ENCODE peak calls at places on chromosomes 11 and 22, in four cellular contexts. T, Z, A and N are unnamed samples.

GRCh38 chr11:60947666-60948065 is 4.3 kb downstream of the SLC15A3 start:
- DNase-seq in Z (no peak), T (no peak), A (no peak), N (no peak)

GRCh38 chr11:126893796-126894195 is 106.8 kb downstream of the KIRREL3 start:
- DNase-seq in Z (no peak), A (no peak), T (no peak), N (no peak)

GRCh38 chr11:17550455-17551346 is 3.6 kb downstream of the OTOG start:
- DNase-seq in T (no peak), A (no peak), Z (no peak), N (no peak)

GRCh38 chr11:114448749-114449484 is 9.7 kb downstream of the REXO2 start:
- DNase-seq in A (no peak), Z (no peak), T (no peak), N (no peak)

GRCh38 chr11:33449798-33450197 is 192.6 kb downstream of the HIPK3 start:
- DNase-seq in Z (no peak), T (no peak), A (no peak), N (no peak)

GRCh38 chr11:70699294-70700221 is 301.2 kb downstream of the CTTN start:
- DNase-seq in T (no peak), Z (no peak), A (peak), N (no peak)

GRCh38 chr22:38638216-38638615 is 18.0 kb downstream of the FAM227A start:
- DNase-seq in Z (no peak), A (no peak), T (no peak), N (no peak)

GRCh38 chr11:4181780-4182721 is 87.5 kb downstream of the RRM1 start:
- DNase-seq in T (no peak), A (peak), Z (peak), N (no peak)

GRCh38 chr11:125887373-125888324 is at the start of gene HYLS1:
- DNase-seq in Z (peak), A (peak), T (peak), N (peak)

GRCh38 chr22:49086606-49087157 is 741.0 kb downstream of the BRD1 start:
- DNase-seq in T (peak), A (no peak), Z (no peak), N (no peak)

GRCh38 chr11:37100008-37100407 is 502.0 kb upstream of the RAG2 start:
- DNase-seq in Z (no peak), A (no peak), T (no peak), N (no peak)

GRCh38 chr22:23072911-23073491 is 2.7 kb downstream of the GNAZ start:
- DNase-seq in A (no peak), Z (no peak), T (peak), N (no peak)

GRCh38 chr22:44884968-44885805 is 124.6 kb downstream of the PHF21B start:
- DNase-seq in A (no peak), T (peak), Z (peak), N (no peak)

GRCh38 chr22:33909075-33909458 is 11.2 kb downstream of the LARGE1 start:
- DNase-seq in A (no peak), Z (no peak), T (no peak), N (no peak)

GRCh38 chr22:17143101-17143500 is 16.0 kb downstream of the HDHD5 start:
- DNase-seq in A (no peak), T (peak), Z (no peak), N (no peak)

GRCh38 chr11:47172740-47173139 is 3.9 kb downstream of the ARFGAP2 start:
- DNase-seq in A (no peak), T (no peak), Z (no peak), N (no peak)

GRCh38 chr11:125890447-125891100 is 3.1 kb downstream of the HYLS1 start:
- DNase-seq in Z (no peak), A (no peak), T (no peak), N (no peak)

GRCh38 chr11:96155627-96156378 is 187.2 kb downstream of the MAML2 start:
- DNase-seq in Z (peak), T (peak), A (no peak), N (peak)

DNA sequence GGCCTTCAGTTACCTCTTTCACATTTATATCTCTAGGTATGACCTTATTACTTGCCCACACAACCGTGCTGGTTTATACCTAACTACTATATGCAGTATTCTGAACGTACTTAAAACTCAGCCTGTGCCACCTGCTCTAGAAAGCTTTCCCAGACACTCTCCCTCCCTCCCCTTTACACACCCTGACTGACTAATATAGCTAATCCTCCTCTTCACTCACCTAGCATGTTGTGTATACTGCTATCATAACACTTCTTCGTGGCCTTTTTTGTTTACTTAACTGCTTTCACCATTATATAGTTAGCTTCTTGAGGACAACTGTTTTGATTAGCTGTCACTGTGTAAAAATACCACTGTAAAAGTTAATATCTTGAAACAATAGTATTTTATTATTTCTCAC is 23.5 kb downstream of the RNF214 start:
- DNase-seq in Z (no peak), A (no peak), T (no peak), N (no peak)
- TF ChIP-seq CTCF in Z (no peak), A (no peak), T (no peak), N (no peak)

DNA sequence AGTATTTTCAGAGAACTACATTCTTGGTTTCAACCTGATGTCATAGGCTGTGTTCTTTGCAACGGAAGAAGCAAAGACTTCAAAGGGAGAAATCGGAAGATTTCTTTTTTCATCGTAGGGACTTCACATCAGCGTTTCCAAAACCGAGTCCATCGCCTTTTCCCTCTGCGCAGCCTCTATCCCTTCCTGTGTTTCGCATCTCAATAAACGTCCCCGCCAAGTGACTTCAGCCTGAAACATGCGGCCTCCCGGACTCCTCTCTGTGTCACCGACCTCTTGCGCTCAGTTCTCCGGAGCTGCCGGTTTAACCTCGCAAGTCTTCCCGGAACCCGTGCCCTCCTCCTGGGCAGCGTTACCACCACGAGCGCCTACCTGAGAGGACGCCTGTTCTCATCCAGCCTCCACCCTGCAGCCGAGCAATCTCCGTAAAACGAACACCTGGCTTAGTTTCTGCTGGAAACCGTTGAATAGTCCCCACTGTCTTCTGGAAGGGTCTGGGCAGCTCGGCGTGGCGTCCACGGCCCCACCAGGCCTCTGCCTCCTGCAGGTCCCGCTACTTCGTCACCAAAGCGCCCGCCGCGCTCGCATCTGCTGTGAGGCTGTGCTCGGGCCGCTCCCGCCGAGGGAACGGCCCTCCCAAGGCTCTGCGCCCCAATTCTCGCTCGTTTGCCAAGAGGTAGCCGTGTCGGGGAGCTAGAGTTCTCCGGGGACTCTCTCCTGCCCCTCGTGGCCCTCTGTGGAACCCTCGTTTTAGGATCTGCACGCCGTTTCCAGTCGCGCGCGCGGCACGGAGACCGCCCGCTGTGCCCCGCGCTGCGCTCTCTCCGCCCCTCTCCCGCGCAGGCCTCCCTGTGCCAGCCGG is at the start of gene GLB1L3:
- DNase-seq in A (peak), T (peak), Z (no peak), N (peak)
- TF ChIP-seq CTCF in A (peak), T (no peak), Z (peak), N (no peak)

DNA sequence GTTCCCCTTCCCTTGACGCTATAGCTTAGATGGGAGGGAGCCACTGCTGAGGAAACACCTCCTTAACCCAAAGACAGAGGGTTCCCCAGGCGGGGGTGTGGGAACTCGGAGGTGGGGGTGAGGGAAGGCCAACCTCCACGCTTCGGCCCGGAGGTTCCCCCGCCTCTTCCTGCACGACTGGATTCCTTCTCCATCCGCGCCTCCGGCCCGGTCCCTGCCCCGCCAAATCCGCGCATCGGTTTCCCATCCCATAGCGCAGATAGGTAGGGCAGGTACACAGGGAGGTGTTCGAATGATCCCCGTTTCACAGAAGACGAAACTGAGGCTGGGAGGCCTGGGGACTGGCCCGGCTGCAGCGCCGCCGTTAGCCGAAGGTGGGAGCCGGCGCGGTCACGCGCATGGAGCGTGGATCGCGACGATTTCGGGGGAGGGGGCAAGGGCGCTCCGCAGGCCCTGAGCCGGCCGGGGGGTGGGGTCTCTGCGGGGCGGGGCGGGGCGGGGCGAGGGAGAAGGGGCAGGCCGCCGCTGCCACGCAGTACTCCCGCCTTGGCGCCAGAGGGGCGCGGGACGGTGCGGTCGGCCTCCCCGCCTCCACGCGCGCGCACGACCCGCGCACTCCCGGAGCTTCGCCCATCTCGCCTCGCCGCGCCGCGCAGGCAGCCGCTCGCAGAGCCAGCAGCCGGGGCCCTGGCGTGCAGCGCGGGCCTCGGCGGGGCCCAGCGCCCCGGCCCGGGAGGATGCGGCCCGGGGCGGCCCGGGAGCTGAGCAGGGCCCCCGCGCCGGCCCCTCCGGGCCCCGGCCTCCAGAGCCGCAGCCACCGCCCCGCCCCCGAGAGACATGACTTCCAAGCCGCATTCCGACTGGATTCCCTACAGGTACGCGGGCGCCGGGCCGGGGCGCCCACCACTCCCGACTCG is at the start of gene TUB:
- DNase-seq in T (no peak), A (peak), Z (peak), N (no peak)
- TF ChIP-seq CTCF in T (no peak), A (no peak), Z (no peak), N (no peak)

DNA sequence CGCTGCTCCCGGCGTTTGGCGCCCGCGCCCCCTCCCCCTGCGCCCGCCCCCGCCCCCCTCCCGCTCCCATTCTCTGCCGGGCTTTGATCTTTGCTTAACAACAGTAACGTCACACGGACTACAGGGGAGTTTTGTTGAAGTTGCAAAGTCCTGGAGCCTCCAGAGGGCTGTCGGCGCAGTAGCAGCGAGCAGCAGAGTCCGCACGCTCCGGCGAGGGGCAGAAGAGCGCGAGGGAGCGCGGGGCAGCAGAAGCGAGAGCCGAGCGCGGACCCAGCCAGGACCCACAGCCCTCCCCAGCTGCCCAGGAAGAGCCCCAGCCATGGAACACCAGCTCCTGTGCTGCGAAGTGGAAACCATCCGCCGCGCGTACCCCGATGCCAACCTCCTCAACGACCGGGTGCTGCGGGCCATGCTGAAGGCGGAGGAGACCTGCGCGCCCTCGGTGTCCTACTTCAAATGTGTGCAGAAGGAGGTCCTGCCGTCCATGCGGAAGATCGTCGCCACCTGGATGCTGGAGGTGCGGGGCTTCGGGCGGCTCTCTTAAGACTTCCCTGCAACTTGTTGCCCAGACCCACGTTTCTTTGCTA is at the start of gene CCND1:
- DNase-seq in Z (peak), T (peak), A (peak), N (no peak)
- TF ChIP-seq CTCF in Z (peak), T (no peak), A (no peak), N (no peak)

DNA sequence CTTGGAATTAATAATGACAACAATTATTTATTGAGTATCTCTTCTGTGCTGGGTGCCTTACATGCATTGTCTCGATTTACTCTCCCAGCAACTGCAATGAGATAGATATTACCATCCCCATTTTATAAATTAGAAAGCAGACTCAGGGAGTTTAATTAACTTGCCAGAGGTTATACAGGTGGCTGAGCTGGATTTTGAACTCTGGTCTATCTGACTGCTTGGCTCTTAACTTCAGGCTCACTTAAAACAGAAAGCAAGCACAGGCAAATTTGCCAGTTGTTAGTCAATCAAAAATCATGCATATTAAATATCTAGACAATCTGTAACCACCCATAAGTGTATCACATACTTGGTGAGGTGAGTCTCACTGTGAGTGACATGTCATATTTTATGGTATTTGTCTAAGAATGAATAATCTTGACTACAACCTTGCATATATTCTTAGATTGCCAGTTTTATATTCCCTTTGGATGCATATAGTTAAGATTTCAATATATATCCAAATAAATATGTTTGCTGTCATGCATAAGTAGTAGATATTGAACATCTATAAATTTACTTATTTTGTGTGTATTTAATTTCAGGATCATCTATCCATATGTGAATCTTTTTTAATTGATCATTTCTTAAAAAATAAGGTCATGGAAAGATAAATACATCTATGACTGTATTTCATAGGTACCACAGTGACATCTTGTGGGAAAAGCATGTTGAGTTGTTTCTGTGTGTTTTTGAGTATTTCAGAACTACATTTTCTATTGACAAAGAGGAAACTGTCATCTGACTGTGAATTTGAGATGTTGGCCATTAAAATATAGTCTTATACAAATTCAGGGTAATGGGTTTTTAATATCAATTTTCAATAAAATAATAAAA is 112.0 kb upstream of the ARHGAP42 start:
- DNase-seq in T (no peak), Z (no peak), A (no peak), N (no peak)
- TF ChIP-seq CTCF in T (no peak), Z (peak), A (no peak), N (no peak)

GRCh38 chr11:119809346-119809745 is 80.3 kb upstream of the NECTIN1 start:
- DNase-seq in T (no peak), A (no peak), Z (no peak), N (no peak)

GRCh38 chr11:119807402-119807801 is 78.4 kb upstream of the NECTIN1 start:
- DNase-seq in A (no peak), Z (no peak), T (no peak), N (no peak)

GRCh38 chr11:119808431-119809185 is 79.6 kb upstream of the NECTIN1 start:
- DNase-seq in T (no peak), A (no peak), Z (no peak), N (no peak)

GRCh38 chr11:119807841-119808240 is 78.8 kb upstream of the NECTIN1 start:
- DNase-seq in Z (no peak), T (no peak), A (no peak), N (no peak)

GRCh38 chr11:119810478-119811232 is 81.7 kb upstream of the NECTIN1 start:
- DNase-seq in A (no peak), Z (no peak), T (no peak), N (no peak)
- TF ChIP-seq CTCF in A (no peak), Z (no peak), T (no peak), N (no peak)

GRCh38 chr11:129280027-129280811 is 88.1 kb upstream of the ARHGAP32 start:
- DNase-seq in T (no peak), Z (no peak), A (no peak), N (no peak)

GRCh38 chr11:129277216-129277838 is 85.2 kb upstream of the ARHGAP32 start:
- DNase-seq in T (no peak), A (no peak), Z (no peak), N (no peak)

GRCh38 chr11:129279326-129280026 is 87.4 kb upstream of the ARHGAP32 start:
- DNase-seq in Z (peak), T (peak), A (peak), N (peak)

GRCh38 chr11:129281471-129282268 is 89.5 kb upstream of the ARHGAP32 start:
- DNase-seq in A (no peak), T (no peak), Z (no peak), N (no peak)

DNA sequence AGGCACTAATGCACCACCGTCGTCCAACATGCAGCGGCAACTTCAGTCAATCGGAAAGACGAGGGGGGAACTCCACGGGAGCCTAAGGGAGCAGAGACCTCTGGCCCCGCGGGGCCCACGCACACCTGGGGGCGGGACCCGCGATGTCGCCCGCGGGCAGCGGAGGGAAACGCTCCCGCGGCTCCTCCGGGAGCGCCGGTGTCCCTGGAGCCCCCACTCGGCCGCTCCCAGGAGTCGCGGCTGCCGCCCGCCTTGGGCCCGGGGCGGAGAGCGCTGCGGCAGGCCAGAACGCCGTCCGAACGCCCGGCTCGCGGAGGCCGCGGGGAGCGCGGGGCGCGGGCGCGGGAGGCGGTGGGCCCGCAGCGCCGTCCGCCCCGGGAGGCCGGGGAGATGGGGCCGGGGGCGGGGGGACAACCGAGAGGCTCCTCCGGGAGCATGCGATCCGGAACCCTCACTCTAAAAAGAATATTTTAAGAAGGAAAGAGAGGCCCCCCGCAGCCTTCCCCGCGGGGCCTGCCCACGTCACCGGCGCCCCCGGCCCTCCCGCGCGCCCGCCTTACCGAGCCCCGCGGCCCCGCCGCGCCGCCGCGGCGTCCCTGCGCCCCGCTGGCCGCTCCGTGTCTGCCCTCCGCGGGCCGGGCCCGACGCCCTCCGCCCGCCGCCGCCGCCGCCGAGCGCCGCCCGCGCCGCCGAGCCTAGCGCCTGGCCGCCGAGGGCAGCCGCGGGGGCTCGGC is 86.6 kb upstream of the ARHGAP32 start:
- DNase-seq in Z (peak), T (no peak), A (peak), N (peak)
- TF ChIP-seq CTCF in Z (no peak), T (no peak), A (no peak), N (no peak)

GRCh38 chr11:59336931-59337330 is 21.8 kb upstream of the OR5AN1 start:
- DNase-seq in Z (no peak), A (no peak), T (no peak), N (no peak)
- TF ChIP-seq CTCF in Z (no peak), A (no peak), T (no peak), N (no peak)